ENCODE peak calls at places on chromosomes 4 and X, in eight cellular contexts. Q is adrenal gland; S is testis; G is RWPE2; D is tibial nerve; X is suprapubic skin; U is PC-3; E is CD8-positive, alpha-beta T cell. N is an unnamed sample.

GRCh38 chr4:122346503-122346902 is 32.3 kb upstream of the ADAD1 start:
- DNase-seq in Q (no peak), S (no peak), G (no peak), D (no peak), X (no peak), U (no peak), E (no peak), N (no peak)

GRCh38 chr4:153018031-153018430 is 81.9 kb downstream of the FHDC1 start:
- DNase-seq in Q (no peak), S (no peak), G (no peak), D (no peak), X (no peak), U (no peak), E (no peak), N (no peak)

GRCh38 chrX:92247076-92247475 is 467.9 kb downstream of the PCDH11X start:
- DNase-seq in Q (no peak), S (no peak), G (no peak), D (no peak), X (no peak), U (peak; percentile 62), E (no peak), N (no peak)

GRCh38 chrX:49186125-49187027 is at the start of gene PRICKLE3:
- DNase-seq in Q (peak; percentile 89), S (peak; percentile 82), G (no peak), D (peak; percentile 68), X (peak; percentile 89), U (peak; percentile 79), E (peak; percentile 72), N (peak; percentile 89)

GRCh38 chr4:153468587-153468986 is 2.4 kb downstream of the TMEM131L start:
- DNase-seq in Q (no peak), S (no peak), G (no peak), D (no peak), X (no peak), U (no peak), E (peak; percentile 44), N (no peak)

GRCh38 chr4:1767770-1768366 is 25.2 kb upstream of the FGFR3 start:
- DNase-seq in Q (peak; percentile 20), S (peak; percentile 30), G (no peak), D (no peak), X (no peak), U (no peak), E (peak; percentile 39), N (no peak)

GRCh38 chr4:173527103-173527876 is 2.7 kb downstream of the HAND2 start:
- DNase-seq in Q (no peak), S (no peak), G (no peak), D (no peak), X (no peak), U (no peak), E (no peak), N (no peak)

GRCh38 chr4:16516796-16517413 is 290.6 kb upstream of the TAPT1 start:
- DNase-seq in Q (peak; percentile 82), S (peak; percentile 87), G (no peak), D (peak; percentile 75), X (no peak), U (peak; percentile 54), E (no peak), N (peak; percentile 8)

GRCh38 chr4:150119492-150119891 is 41.2 kb downstream of the DCLK2 start:
- DNase-seq in Q (no peak), S (no peak), G (no peak), D (no peak), X (no peak), U (peak; percentile 76), E (no peak), N (no peak)

GRCh38 chr4:23934915-23935314 is 45.1 kb upstream of the PPARGC1A start:
- DNase-seq in Q (peak; percentile 75), S (peak; percentile 48), G (no peak), D (peak; percentile 80), X (peak; percentile 89), U (no peak), E (no peak), N (peak; percentile 26)

GRCh38 chr4:5019796-5020195 is 538 bp upstream of the CYTL1 start:
- DNase-seq in Q (no peak), S (no peak), G (no peak), D (no peak), X (no peak), U (no peak), E (no peak), N (no peak)

GRCh38 chr4:51842167-51842553 is 793 bp upstream of the DCUN1D4 start:
- DNase-seq in Q (peak; percentile 39), S (peak; percentile 46), G (no peak), D (peak; percentile 28), X (no peak), U (no peak), E (no peak), N (peak; percentile 64)

GRCh38 chr4:149754526-149754925 is 61.1 kb downstream of the IQCM start:
- DNase-seq in Q (no peak), S (no peak), G (no peak), D (no peak), X (no peak), U (peak; percentile 33), E (no peak), N (no peak)

GRCh38 chrX:10811093-10811492 is 190.7 kb upstream of the MID1 start:
- DNase-seq in Q (no peak), S (no peak), G (no peak), D (no peak), X (no peak), U (no peak), E (no peak), N (no peak)

GRCh38 chrX:56232221-56233082 is at the start of gene KLF8:
- DNase-seq in Q (peak; percentile 42), S (peak; percentile 76), G (no peak), D (peak; percentile 34), X (peak; percentile 71), U (no peak), E (peak; percentile 25), N (peak; percentile 70)

GRCh38 chrX:137234651-137235402 is 201.0 kb upstream of the GPR101 start:
- DNase-seq in Q (no peak), S (no peak), G (no peak), D (no peak), X (no peak), U (no peak), E (no peak), N (no peak)

GRCh38 chr4:140637836-140638235 is 69.1 kb upstream of the UCP1 start:
- DNase-seq in Q (peak; percentile 32), S (peak; percentile 50), G (no peak), D (no peak), X (no peak), U (peak; percentile 36), E (peak; percentile 20), N (no peak)

GRCh38 chr4:11710484-11710883 is 281.8 kb upstream of the HS3ST1 start:
- DNase-seq in Q (no peak), S (no peak), G (no peak), D (no peak), X (no peak), U (no peak), E (no peak), N (no peak)

GRCh38 chrX:135543924-135544323 is 23.5 kb downstream of the INTS6L start:
- DNase-seq in Q (peak; percentile 2), S (no peak), G (no peak), D (no peak), X (no peak), U (no peak), E (peak; percentile 39), N (peak; percentile 65)

GRCh38 chr4:24754586-24754985 is 40.8 kb upstream of the SOD3 start:
- DNase-seq in Q (no peak), S (no peak), G (no peak), D (no peak), X (no peak), U (peak; percentile 17), E (no peak), N (no peak)

GRCh38 chr4:85498068-85498733 is 23.3 kb downstream of the ARHGAP24 start:
- DNase-seq in Q (peak; percentile 60), S (peak; percentile 57), G (no peak), D (no peak), X (peak; percentile 70), U (peak; percentile 73), E (no peak), N (no peak)

GRCh38 chrX:13661735-13662536 is 9.0 kb downstream of the TCEANC start:
- DNase-seq in Q (no peak), S (no peak), G (no peak), D (no peak), X (no peak), U (no peak), E (no peak), N (no peak)

GRCh38 chr4:158945529-158946108 is 157.3 kb upstream of the RAPGEF2 start:
- DNase-seq in Q (no peak), S (no peak), G (no peak), D (no peak), X (no peak), U (no peak), E (no peak), N (no peak)
- H3K4me1 ChIP-seq in Q (no peaks in the 10 kb centered on the region), S (no peaks in the 10 kb centered on the region), G (peaks cover 3% of the 10 kb centered on the region), D (peaks cover 6% of the 10 kb centered on the region), X (no peaks in the 10 kb centered on the region), U (no peaks in the 10 kb centered on the region), E (no peaks in the 10 kb centered on the region), N (no peaks in the 10 kb centered on the region)

DNA sequence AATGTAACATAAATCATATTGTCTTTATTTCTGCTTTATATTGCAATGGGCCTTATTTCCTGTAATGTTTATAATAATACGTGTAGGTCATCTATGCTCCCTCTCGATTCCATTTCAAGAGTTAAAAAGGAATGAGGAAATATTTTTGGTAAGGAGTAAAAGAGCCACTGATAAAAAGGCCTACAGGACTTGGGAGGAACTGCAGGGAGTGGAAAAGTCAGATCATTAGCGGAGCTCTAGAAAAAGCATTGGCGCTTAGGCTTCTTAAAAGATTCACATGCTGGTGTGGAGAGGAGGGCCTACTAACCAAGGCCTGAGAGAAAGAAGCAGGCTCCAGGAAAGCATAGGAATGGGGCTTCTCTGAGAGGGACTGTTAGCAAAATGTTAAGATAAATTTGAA is 82.9 kb upstream of the PNPLA4 start:
- DNase-seq in Q (no peak), S (no peak), G (no peak), D (no peak), X (no peak), U (no peak), E (no peak), N (no peak)
- TF ChIP-seq CTCF in Q (no peak), S (no peak), G (no peak), D (no peak), X (no peak), U (no peak), E (no peak), N (no peak)

DNA sequence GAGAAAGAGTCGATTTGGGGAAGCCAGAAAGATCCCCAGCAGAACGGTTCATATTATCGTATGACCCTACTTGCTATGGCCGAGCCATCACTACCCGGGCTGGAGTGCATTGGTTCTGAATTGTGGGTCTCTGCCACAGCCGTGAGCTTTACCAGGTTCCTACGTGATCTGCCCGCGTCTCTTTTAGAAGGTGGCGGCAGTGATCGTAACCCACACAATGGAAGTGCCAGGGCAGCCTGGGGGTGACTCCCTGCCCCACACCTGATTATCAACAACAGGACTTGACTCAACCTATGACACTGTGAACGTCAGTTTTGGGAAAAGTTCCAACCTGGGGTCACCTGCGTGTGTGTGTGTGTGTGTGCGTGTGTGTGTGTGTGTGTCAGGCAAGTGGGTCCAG is 90.8 kb downstream of the SHOX start:
- DNase-seq in Q (no peak), S (no peak), G (no peak), D (no peak), X (no peak), U (no peak), E (no peak), N (no peak)
- H3K4me1 ChIP-seq in Q (no peaks in the 10 kb centered on the region), S (no peaks in the 10 kb centered on the region), G (no peaks in the 10 kb centered on the region), D (peaks cover 13% of the 10 kb centered on the region), X (no peaks in the 10 kb centered on the region), U (no peaks in the 10 kb centered on the region), E (no peaks in the 10 kb centered on the region), N (no peaks in the 10 kb centered on the region)

GRCh38 chr4:180962268-180962667 is 1280.9 kb upstream of the TENM3 start:
- DNase-seq in Q (no peak), S (no peak), G (no peak), D (no peak), X (no peak), U (no peak), E (no peak), N (no peak)

GRCh38 chr4:180960758-180961401 is 1282.3 kb upstream of the TENM3 start:
- DNase-seq in Q (no peak), S (no peak), G (no peak), D (no peak), X (no peak), U (no peak), E (no peak), N (no peak)
- TF ChIP-seq CTCF in Q (no peak), S (no peak), G (peak; percentile 19), D (no peak), X (no peak), U (no peak), E (no peak), N (no peak)